ENCODE peak calls at places on chromosomes 13 and 19, in six cellular contexts. One of them, this sample, is unnamed.

GRCh38 chr19:7928741-7929701 is 3.1 kb upstream of the CTXN1 start:
- DNase-seq in activated CD8-positive, alpha-beta T cell treated with anti-CD3 and anti-CD28 coated beads for 36 hours: peak
- DNase-seq in left kidney: peak
- DNase-seq in AG08396: peak
- DNase-seq in nucleus accumbens: no peak
- DNase-seq in AG10803: peak
- DNase-seq in this sample: no peak

GRCh38 chr13:73984949-73985691 is 149.1 kb downstream of the KLF12 start:
- DNase-seq in activated CD8-positive, alpha-beta T cell treated with anti-CD3 and anti-CD28 coated beads for 36 hours: peak
- DNase-seq in left kidney: no peak
- DNase-seq in AG08396: no peak
- DNase-seq in nucleus accumbens: no peak
- DNase-seq in AG10803: no peak
- DNase-seq in this sample: no peak

GRCh38 chr13:45782327-45783045 is 69.1 kb downstream of the SIAH3 start:
- DNase-seq in activated CD8-positive, alpha-beta T cell treated with anti-CD3 and anti-CD28 coated beads for 36 hours: no peak
- DNase-seq in left kidney: peak
- DNase-seq in AG08396: no peak
- DNase-seq in nucleus accumbens: no peak
- DNase-seq in AG10803: no peak
- DNase-seq in this sample: no peak

GRCh38 chr19:14138576-14139265 is 2.3 kb upstream of the ASF1B start:
- DNase-seq in activated CD8-positive, alpha-beta T cell treated with anti-CD3 and anti-CD28 coated beads for 36 hours: no peak
- DNase-seq in left kidney: no peak
- DNase-seq in AG08396: peak
- DNase-seq in nucleus accumbens: no peak
- DNase-seq in AG10803: no peak
- DNase-seq in this sample: no peak

GRCh38 chr13:72805663-72806341 is 23.9 kb downstream of the PIBF1 start:
- DNase-seq in activated CD8-positive, alpha-beta T cell treated with anti-CD3 and anti-CD28 coated beads for 36 hours: no peak
- DNase-seq in left kidney: peak
- DNase-seq in AG08396: no peak
- DNase-seq in nucleus accumbens: no peak
- DNase-seq in AG10803: no peak
- DNase-seq in this sample: peak

GRCh38 chr13:21232196-21232595 is 55.7 kb downstream of the MRPL57 start:
- DNase-seq in activated CD8-positive, alpha-beta T cell treated with anti-CD3 and anti-CD28 coated beads for 36 hours: no peak
- DNase-seq in left kidney: no peak
- DNase-seq in AG08396: peak
- DNase-seq in nucleus accumbens: no peak
- DNase-seq in AG10803: peak
- DNase-seq in this sample: peak

GRCh38 chr19:6693056-6693471 is 23.1 kb upstream of the TNFSF14 start:
- DNase-seq in activated CD8-positive, alpha-beta T cell treated with anti-CD3 and anti-CD28 coated beads for 36 hours: no peak
- DNase-seq in left kidney: no peak
- DNase-seq in AG08396: no peak
- DNase-seq in nucleus accumbens: no peak
- DNase-seq in AG10803: no peak
- DNase-seq in this sample: no peak

GRCh38 chr13:73284475-73284874 is 225.7 kb downstream of the KLF5 start:
- DNase-seq in activated CD8-positive, alpha-beta T cell treated with anti-CD3 and anti-CD28 coated beads for 36 hours: no peak
- DNase-seq in left kidney: no peak
- DNase-seq in AG08396: no peak
- DNase-seq in nucleus accumbens: no peak
- DNase-seq in AG10803: peak
- DNase-seq in this sample: no peak

GRCh38 chr13:60583911-60584753 is 187.1 kb downstream of the TDRD3 start:
- DNase-seq in activated CD8-positive, alpha-beta T cell treated with anti-CD3 and anti-CD28 coated beads for 36 hours: peak
- DNase-seq in left kidney: no peak
- DNase-seq in AG08396: peak
- DNase-seq in nucleus accumbens: no peak
- DNase-seq in AG10803: peak
- DNase-seq in this sample: no peak

GRCh38 chr19:3949294-3949693 is 16.4 kb downstream of the NMRK2 start:
- DNase-seq in activated CD8-positive, alpha-beta T cell treated with anti-CD3 and anti-CD28 coated beads for 36 hours: no peak
- DNase-seq in left kidney: no peak
- DNase-seq in AG08396: no peak
- DNase-seq in nucleus accumbens: no peak
- DNase-seq in AG10803: no peak
- DNase-seq in this sample: no peak

GRCh38 chr19:37963190-37963947 is 56.4 kb downstream of the SIPA1L3 start:
- DNase-seq in activated CD8-positive, alpha-beta T cell treated with anti-CD3 and anti-CD28 coated beads for 36 hours: no peak
- DNase-seq in left kidney: no peak
- DNase-seq in AG08396: peak
- DNase-seq in nucleus accumbens: no peak
- DNase-seq in AG10803: peak
- DNase-seq in this sample: no peak

GRCh38 chr13:38202730-38203129 is 146.9 kb upstream of the UFM1 start:
- DNase-seq in activated CD8-positive, alpha-beta T cell treated with anti-CD3 and anti-CD28 coated beads for 36 hours: peak
- DNase-seq in left kidney: no peak
- DNase-seq in AG08396: no peak
- DNase-seq in nucleus accumbens: no peak
- DNase-seq in AG10803: peak
- DNase-seq in this sample: no peak

GRCh38 chr19:57850553-57851017 is 926 bp downstream of the ZNF587 start:
- DNase-seq in activated CD8-positive, alpha-beta T cell treated with anti-CD3 and anti-CD28 coated beads for 36 hours: peak
- DNase-seq in left kidney: peak
- DNase-seq in AG08396: no peak
- DNase-seq in nucleus accumbens: no peak
- DNase-seq in AG10803: peak
- DNase-seq in this sample: no peak

GRCh38 chr19:10052602-10053360 is 33.3 kb upstream of the SHFL start:
- DNase-seq in activated CD8-positive, alpha-beta T cell treated with anti-CD3 and anti-CD28 coated beads for 36 hours: no peak
- DNase-seq in left kidney: no peak
- DNase-seq in AG08396: no peak
- DNase-seq in nucleus accumbens: no peak
- DNase-seq in AG10803: no peak
- DNase-seq in this sample: no peak

GRCh38 chr19:12664406-12665280 is 1.9 kb downstream of the MAN2B1 start:
- DNase-seq in activated CD8-positive, alpha-beta T cell treated with anti-CD3 and anti-CD28 coated beads for 36 hours: peak
- DNase-seq in left kidney: peak
- DNase-seq in AG08396: peak
- DNase-seq in nucleus accumbens: no peak
- DNase-seq in AG10803: no peak
- DNase-seq in this sample: no peak

GRCh38 chr13:25980255-25980654 is 71.6 kb downstream of the SHISA2 start:
- DNase-seq in activated CD8-positive, alpha-beta T cell treated with anti-CD3 and anti-CD28 coated beads for 36 hours: peak
- DNase-seq in left kidney: peak
- DNase-seq in AG08396: no peak
- DNase-seq in nucleus accumbens: no peak
- DNase-seq in AG10803: peak
- DNase-seq in this sample: no peak

GRCh38 chr19:38809592-38810252 is 3.0 kb downstream of the LGALS4 start:
- DNase-seq in activated CD8-positive, alpha-beta T cell treated with anti-CD3 and anti-CD28 coated beads for 36 hours: no peak
- DNase-seq in left kidney: no peak
- DNase-seq in AG08396: peak
- DNase-seq in nucleus accumbens: no peak
- DNase-seq in AG10803: no peak
- DNase-seq in this sample: no peak

GRCh38 chr13:112688560-112689497 is 1.0 kb upstream of the ATP11A start:
- DNase-seq in activated CD8-positive, alpha-beta T cell treated with anti-CD3 and anti-CD28 coated beads for 36 hours: peak
- DNase-seq in left kidney: no peak
- DNase-seq in AG08396: no peak
- DNase-seq in nucleus accumbens: no peak
- DNase-seq in AG10803: peak
- DNase-seq in this sample: peak

GRCh38 chr19:29587518-29587986 is 18.5 kb upstream of the POP4 start:
- DNase-seq in activated CD8-positive, alpha-beta T cell treated with anti-CD3 and anti-CD28 coated beads for 36 hours: peak
- DNase-seq in left kidney: no peak
- DNase-seq in AG08396: no peak
- DNase-seq in nucleus accumbens: no peak
- DNase-seq in AG10803: peak
- DNase-seq in this sample: no peak

GRCh38 chr19:58408152-58409009 is at the start of gene ZNF584:
- DNase-seq in activated CD8-positive, alpha-beta T cell treated with anti-CD3 and anti-CD28 coated beads for 36 hours: peak
- DNase-seq in left kidney: peak
- DNase-seq in AG08396: peak
- DNase-seq in nucleus accumbens: peak
- DNase-seq in AG10803: peak
- DNase-seq in this sample: peak

GRCh38 chr13:41520699-41521630 is 63.6 kb downstream of the RGCC start:
- DNase-seq in activated CD8-positive, alpha-beta T cell treated with anti-CD3 and anti-CD28 coated beads for 36 hours: no peak
- DNase-seq in left kidney: no peak
- DNase-seq in AG08396: no peak
- DNase-seq in nucleus accumbens: no peak
- DNase-seq in AG10803: peak
- DNase-seq in this sample: no peak

GRCh38 chr19:11295665-11296245 is at the start of gene TSPAN16:
- DNase-seq in activated CD8-positive, alpha-beta T cell treated with anti-CD3 and anti-CD28 coated beads for 36 hours: no peak
- DNase-seq in left kidney: no peak
- DNase-seq in AG08396: no peak
- DNase-seq in nucleus accumbens: no peak
- DNase-seq in AG10803: no peak
- DNase-seq in this sample: no peak

GRCh38 chr19:41801682-41802317 is 5.4 kb downstream of the CEACAM3 start:
- DNase-seq in activated CD8-positive, alpha-beta T cell treated with anti-CD3 and anti-CD28 coated beads for 36 hours: no peak
- DNase-seq in left kidney: no peak
- DNase-seq in AG08396: no peak
- DNase-seq in nucleus accumbens: no peak
- DNase-seq in AG10803: no peak
- DNase-seq in this sample: peak

GRCh38 chr13:25114220-25114619 is 18.3 kb downstream of the PABPC3 start:
- DNase-seq in activated CD8-positive, alpha-beta T cell treated with anti-CD3 and anti-CD28 coated beads for 36 hours: peak
- DNase-seq in left kidney: peak
- DNase-seq in AG08396: peak
- DNase-seq in nucleus accumbens: peak
- DNase-seq in AG10803: peak
- DNase-seq in this sample: peak